ENCODE peak calls at places on chromosomes 1 and 21, in eight cellular contexts. L is transverse colon, D is stomach, F is Peyer's patch, C is prostate gland, Q is ovary, O is body of pancreas, U is tibial nerve. A is an unnamed sample.
A peak's percentile ranks its signal among the peaks of the same experiment; 100 is the strongest.

GRCh38 chr1:229699613-229700242 is 73.7 kb downstream of the URB2 start:
- DNase-seq in L (no peak), Q (no peak), D (no peak), U (peak; percentile 22), F (no peak), C (no peak), O (no peak), A (no peak)

GRCh38 chr21:46110499-46111192 is 12.7 kb downstream of the COL6A2 start:
- DNase-seq in O (peak; percentile 4), C (peak; percentile 3), D (peak; percentile 21), F (peak; percentile 7), Q (peak; percentile 70), L (peak; percentile 26), U (peak; percentile 7), A (peak; percentile 44)

GRCh38 chr1:27360159-27361043 is 6.4 kb downstream of the MAP3K6 start:
- DNase-seq in F (peak; percentile 55), Q (no peak), C (no peak), U (no peak), D (no peak), O (peak; percentile 55), L (peak; percentile 52), A (no peak)

GRCh38 chr1:241645199-241645598 is 5.0 kb upstream of the CHML start:
- DNase-seq in L (no peak), O (no peak), C (no peak), D (no peak), Q (peak; percentile 30), F (no peak), U (no peak), A (no peak)

GRCh38 chr1:2287649-2288048 is 59.5 kb downstream of the SKI start:
- DNase-seq in D (no peak), Q (no peak), F (no peak), L (no peak), C (no peak), O (no peak), U (no peak), A (no peak)

GRCh38 chr21:34043333-34043732 is 30.0 kb upstream of the MRPS6 start:
- DNase-seq in Q (no peak), L (no peak), C (no peak), O (no peak), U (no peak), D (no peak), F (no peak), A (no peak)

GRCh38 chr1:205199090-205199930 is 12.2 kb downstream of the DSTYK start:
- DNase-seq in D (no peak), U (no peak), L (no peak), O (no peak), F (no peak), Q (no peak), C (no peak), A (no peak)

GRCh38 chr1:39639333-39640130 is at the start of gene HEYL:
- DNase-seq in L (peak; percentile 85), F (peak; percentile 46), U (peak; percentile 32), O (peak; percentile 91), D (peak; percentile 69), Q (peak; percentile 42), C (no peak), A (peak; percentile 73)

GRCh38 chr1:114061431-114061830 is 82.2 kb downstream of the OLFML3 start:
- DNase-seq in U (no peak), Q (no peak), C (no peak), L (no peak), D (no peak), F (no peak), O (no peak), A (no peak)

GRCh38 chr1:70038025-70038424 is 167.4 kb downstream of the LRRC40 start:
- DNase-seq in L (no peak), Q (no peak), F (no peak), D (no peak), U (no peak), O (no peak), C (no peak), A (no peak)

GRCh38 chr1:70033266-70033873 is 172.0 kb downstream of the LRRC40 start:
- DNase-seq in Q (no peak), F (no peak), D (no peak), L (no peak), O (no peak), C (no peak), U (no peak), A (no peak)

GRCh38 chr1:70033934-70034333 is 171.4 kb downstream of the LRRC40 start:
- DNase-seq in D (no peak), O (no peak), F (no peak), Q (no peak), C (no peak), U (no peak), L (no peak), A (no peak)

GRCh38 chr1:70039485-70039884 is 165.9 kb downstream of the LRRC40 start:
- DNase-seq in D (no peak), L (no peak), O (no peak), C (no peak), Q (no peak), U (no peak), F (no peak), A (no peak)

GRCh38 chr1:70034403-70034802 is 171.0 kb downstream of the LRRC40 start:
- DNase-seq in L (no peak), O (no peak), C (no peak), U (no peak), Q (no peak), F (no peak), D (no peak), A (no peak)
- TF ChIP-seq CTCF in L (no peak), O (no peak), C (no peak), U (no peak), Q (no peak), F (no peak), D (no peak), A (no peak)

GRCh38 chr1:182388392-182389134 is 3.0 kb downstream of the GLUL start:
- DNase-seq in C (no peak), F (no peak), L (no peak), U (no peak), D (no peak), Q (no peak), O (no peak), A (no peak)

GRCh38 chr1:182391028-182391361 is 595 bp downstream of the GLUL start:
- DNase-seq in O (no peak), Q (no peak), C (no peak), L (no peak), D (no peak), F (no peak), U (no peak), A (no peak)

GRCh38 chr1:182391362-182392044 is at the start of gene GLUL:
- DNase-seq in L (peak; percentile 95), U (peak; percentile 92), C (peak; percentile 94), O (peak; percentile 96), Q (peak; percentile 97), D (peak; percentile 98), F (peak; percentile 71), A (peak; percentile 95)

GRCh38 chr1:182387566-182387965 is 4.0 kb downstream of the GLUL start:
- DNase-seq in F (no peak), Q (no peak), U (no peak), C (no peak), D (no peak), O (no peak), L (no peak), A (no peak)

GRCh38 chr1:182389619-182390047 is 2.0 kb downstream of the GLUL start:
- DNase-seq in F (no peak), C (peak; percentile 80), L (peak; percentile 54), O (peak; percentile 82), D (no peak), Q (no peak), U (peak; percentile 49), A (peak; percentile 36)
- TF ChIP-seq POLR2A in F (no peak), C (peak; percentile 17), L (peak; percentile 29), O (peak; percentile 52), D (no peak), Q (no peak), U (peak; percentile 8), A (no peak)

GRCh38 chr1:98557808-98558390 is 103.6 kb upstream of the SNX7 start:
- DNase-seq in L (no peak), O (no peak), Q (no peak), C (no peak), F (no peak), D (no peak), U (no peak), A (no peak)

GRCh38 chr1:98555814-98556213 is 105.7 kb upstream of the SNX7 start:
- DNase-seq in D (no peak), U (no peak), F (no peak), C (no peak), L (no peak), O (no peak), Q (no peak), A (no peak)

GRCh38 chr1:98556521-98557158 is 104.9 kb upstream of the SNX7 start:
- DNase-seq in L (no peak), O (no peak), F (no peak), U (no peak), C (no peak), D (no peak), Q (no peak), A (no peak)
- TF ChIP-seq CTCF in L (peak; percentile 42), O (no peak), F (peak; percentile 25), U (no peak), C (no peak), D (no peak), Q (no peak), A (no peak)

GRCh38 chr1:40860706-40861226 is 1.4 kb downstream of the CITED4 start:
- DNase-seq in L (no peak), D (no peak), F (no peak), U (peak; percentile 14), O (peak; percentile 33), Q (peak; percentile 40), C (no peak), A (no peak)

GRCh38 chr1:40862008-40862863 is at the start of gene CITED4:
- DNase-seq in O (peak; percentile 98), D (peak; percentile 97), F (peak; percentile 96), U (peak; percentile 95), L (peak; percentile 95), Q (peak; percentile 97), C (peak; percentile 96), A (peak; percentile 97)

GRCh38 chr1:40857737-40858136 is 4.4 kb downstream of the CITED4 start:
- DNase-seq in U (no peak), Q (no peak), L (no peak), F (no peak), C (no peak), D (no peak), O (no peak), A (no peak)

GRCh38 chr1:40859017-40859416 is 3.1 kb downstream of the CITED4 start:
- DNase-seq in C (no peak), F (no peak), L (no peak), O (no peak), Q (no peak), D (no peak), U (no peak), A (no peak)

DNA sequence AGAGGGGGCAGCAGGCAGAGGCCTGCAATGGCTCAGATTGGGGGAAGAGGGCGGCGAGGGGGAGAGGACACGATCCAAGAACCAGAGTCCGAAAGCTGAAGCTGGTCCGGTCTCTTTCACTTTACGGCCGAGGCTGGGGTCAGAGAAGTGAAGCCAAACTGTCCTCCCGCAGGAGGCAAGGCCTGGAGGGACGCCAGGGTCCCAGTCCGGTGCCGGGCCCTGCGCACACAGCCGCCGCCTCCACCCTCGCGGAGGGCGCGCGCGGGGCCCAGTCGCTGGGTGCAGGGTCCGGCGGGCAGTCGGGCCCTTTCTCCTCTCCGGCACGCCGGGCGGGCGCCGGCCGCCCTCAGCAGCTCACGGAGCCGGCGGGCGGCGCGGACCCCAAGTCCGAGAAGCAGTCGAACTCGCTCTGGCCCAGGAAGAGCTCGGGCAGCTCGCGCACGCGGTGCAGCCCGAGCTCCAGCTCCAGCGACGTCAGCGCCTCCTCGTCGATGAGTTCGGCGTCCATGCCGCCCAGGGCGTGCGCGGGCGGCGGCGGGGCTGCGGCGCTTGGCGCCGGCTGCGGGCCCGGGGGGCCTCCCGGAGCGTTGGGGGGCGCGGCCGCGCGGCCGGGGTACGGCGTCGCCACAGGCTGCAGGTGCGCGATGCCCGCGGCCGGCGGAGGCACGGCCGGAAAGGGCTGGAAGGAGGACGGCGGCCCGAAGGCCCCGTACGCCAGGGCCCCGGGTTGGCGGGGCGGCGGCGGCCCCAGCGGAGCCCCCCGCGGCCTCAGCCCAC is 748 bp downstream of the CITED4 start:
- DNase-seq in O (peak; percentile 57), C (no peak), Q (peak; percentile 65), F (peak; percentile 18), D (peak; percentile 48), L (peak; percentile 44), U (no peak), A (peak; percentile 52)
- TF ChIP-seq POLR2A in O (no peak), C (peak; percentile 19), Q (peak; percentile 14), F (no peak), D (no peak), L (no peak), U (no peak), A (no peak)